ENCODE peak calls at places on chromosomes 3 and 15, in six cellular contexts. F is Peyer's patch, Y is mesendoderm, G is heart left ventricle, Z is ascending aorta, U is ovary. I is an unnamed sample.

GRCh38 chr15:74377831-74378766 is 10.7 kb upstream of the CYP11A1 start:
- DNase-seq in Z (no peak), G (no peak), U (no peak), Y (no peak), F (no peak), I (no peak)

GRCh38 chr3:112333386-112334334 is 704 bp downstream of the CD200 start:
- DNase-seq in U (no peak), Z (no peak), G (peak; percentile 21), Y (peak; percentile 76), F (no peak), I (no peak)

GRCh38 chr15:65902373-65902772 is 33.1 kb downstream of the RAB11A start:
- DNase-seq in Z (peak; percentile 68), Y (peak; percentile 86), U (no peak), F (peak; percentile 87), G (peak; percentile 59), I (peak; percentile 78)

GRCh38 chr3:114420072-114420471 is 126.2 kb downstream of the TIGIT start:
- DNase-seq in F (no peak), G (no peak), Z (no peak), Y (no peak), U (no peak), I (no peak)

GRCh38 chr3:244041-244440 is 47.5 kb downstream of the CHL1 start:
- DNase-seq in G (no peak), F (no peak), Z (no peak), Y (no peak), U (no peak), I (no peak)

GRCh38 chr3:9770276-9770812 is 597 bp upstream of the CAMK1 start:
- DNase-seq in U (peak; percentile 100), G (peak; percentile 93), F (peak; percentile 87), Z (peak; percentile 91), Y (no peak), I (no peak)

GRCh38 chr15:95845862-95846515 is 484.5 kb upstream of the NR2F2 start:
- DNase-seq in G (peak; percentile 70), Y (no peak), Z (no peak), U (peak; percentile 77), F (no peak), I (no peak)

GRCh38 chr15:75483961-75484360 is 32.5 kb upstream of the SIN3A start:
- DNase-seq in U (no peak), F (no peak), Z (no peak), G (no peak), Y (no peak), I (no peak)

GRCh38 chr3:160381470-160381869 is 17.6 kb downstream of the IFT80 start:
- DNase-seq in Z (no peak), G (no peak), Y (no peak), F (no peak), U (no peak), I (no peak)

GRCh38 chr15:59281699-59282098 is 75.1 kb downstream of the LDHAL6B start:
- DNase-seq in Z (no peak), U (no peak), Y (no peak), F (no peak), G (no peak), I (no peak)

GRCh38 chr15:59280855-59281254 is 74.2 kb downstream of the LDHAL6B start:
- DNase-seq in F (no peak), G (no peak), U (no peak), Z (no peak), Y (no peak), I (no peak)

GRCh38 chr15:59283717-59284336 is 77.2 kb downstream of the LDHAL6B start:
- DNase-seq in U (no peak), F (peak; percentile 88), G (no peak), Z (no peak), Y (peak; percentile 57), I (no peak)

GRCh38 chr15:59282515-59283337 is 76.1 kb downstream of the LDHAL6B start:
- DNase-seq in U (no peak), Z (no peak), F (no peak), G (no peak), Y (no peak), I (no peak)

DNA sequence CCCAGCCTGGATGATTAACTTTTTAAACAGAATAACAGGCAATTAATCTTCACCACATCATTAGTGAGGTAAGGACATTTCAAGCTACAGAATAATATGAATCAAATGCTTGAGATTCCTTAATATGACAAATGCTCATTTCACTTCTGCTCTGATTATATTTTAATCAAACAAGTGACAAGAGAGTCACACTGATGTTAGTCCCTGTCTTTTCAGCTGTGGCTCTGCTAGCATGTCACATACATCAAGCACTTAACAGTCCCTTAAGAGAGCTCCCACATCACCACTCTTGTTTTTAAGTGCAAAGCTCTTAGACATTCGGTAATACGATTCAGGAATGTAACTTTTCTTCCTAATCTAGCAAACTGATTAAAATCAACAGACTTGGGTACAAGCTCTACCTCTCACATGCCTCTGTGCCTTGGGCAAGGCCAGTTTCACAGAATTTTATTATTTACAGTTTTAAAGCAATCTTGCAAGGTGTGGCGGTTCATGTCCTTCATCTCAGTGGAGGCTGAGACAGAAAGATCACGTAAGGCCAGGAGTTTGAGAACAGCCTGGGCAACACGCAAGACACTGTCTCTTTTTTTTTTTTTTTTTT is 78.2 kb downstream of the LDHAL6B start:
- DNase-seq in G (no peak), Z (no peak), Y (no peak), F (no peak), U (no peak), I (no peak)
- H3K4me1 ChIP-seq in G (peaks cover 3% of the 10 kb centered on the region), Z (no peaks in the 10 kb centered on the region), Y (no peaks in the 10 kb centered on the region), F (no peaks in the 10 kb centered on the region), U (peaks cover 3% of the 10 kb centered on the region), I (no peaks in the 10 kb centered on the region)

GRCh38 chr3:149575213-149575961 is 82.4 kb downstream of the WWTR1 start:
- DNase-seq in U (peak; percentile 49), Y (peak; percentile 62), F (no peak), Z (peak; percentile 93), G (peak; percentile 53), I (no peak)
- H3K4me3 ChIP-seq in U (no peak overlapping the region), Y (no peak overlapping the region), F (no peak overlapping the region), Z (peak overlapping the region; percentile 35), G (peak overlapping the region; percentile 29), I (no peak overlapping the region)

GRCh38 chr3:52794612-52795099 is at the start of gene ITIH3:
- DNase-seq in G (no peak), U (no peak), Y (no peak), Z (no peak), F (no peak), I (no peak)
- H3K4me1 ChIP-seq in G (no peaks in the 10 kb centered on the region), U (no peaks in the 10 kb centered on the region), Y (no peaks in the 10 kb centered on the region), Z (no peaks in the 10 kb centered on the region), F (no peaks in the 10 kb centered on the region), I (no peaks in the 10 kb centered on the region)

GRCh38 chr15:99507732-99508571 is 57.8 kb upstream of the MEF2A start:
- DNase-seq in Z (peak; percentile 87), U (peak; percentile 58), Y (no peak), F (peak; percentile 58), G (peak; percentile 59), I (no peak)
- H3K4me3 ChIP-seq in Z (peak overlapping the region; percentile 50), U (no peak overlapping the region), Y (no peak overlapping the region), F (no peak overlapping the region), G (peak overlapping the region; percentile 2), I (no peak overlapping the region)

GRCh38 chr3:150270883-150271577 is 137.1 kb upstream of the TSC22D2 start:
- DNase-seq in F (peak; percentile 57), Z (no peak), G (no peak), Y (no peak), U (no peak), I (no peak)

GRCh38 chr3:150267288-150267687 is 140.8 kb upstream of the TSC22D2 start:
- DNase-seq in F (no peak), U (no peak), Y (no peak), G (no peak), Z (no peak), I (no peak)

GRCh38 chr3:150271578-150271930 is 136.5 kb upstream of the TSC22D2 start:
- DNase-seq in U (no peak), Z (no peak), F (no peak), G (no peak), Y (no peak), I (no peak)

GRCh38 chr3:150269526-150269925 is 138.6 kb upstream of the TSC22D2 start:
- DNase-seq in Y (no peak), U (no peak), Z (no peak), F (no peak), G (no peak), I (no peak)

GRCh38 chr3:150268426-150269321 is 139.4 kb upstream of the TSC22D2 start:
- DNase-seq in G (no peak), Z (no peak), Y (no peak), F (peak; percentile 60), U (no peak), I (no peak)
- H3K4me1 ChIP-seq in G (no peaks in the 10 kb centered on the region), Z (no peaks in the 10 kb centered on the region), Y (no peaks in the 10 kb centered on the region), F (no peaks in the 10 kb centered on the region), U (no peaks in the 10 kb centered on the region), I (peaks cover 4% of the 10 kb centered on the region)